ENCODE peak calls at places on chromosomes 1 and 21, in seven cellular contexts. S is fibroblast of pulmonary artery, T is OCI-LY7, Y is left ventricle myocardium inferior, H is astrocyte of the cerebellum, P is cardiac fibroblast, E is thoracic aorta. J is an unnamed sample.

GRCh38 chr1:196655494-196655893 is 3.7 kb downstream of the CFH start:
- DNase-seq in H (no peak), S (no peak), T (no peak), P (no peak), E (no peak), Y (no peak), J (no peak)

GRCh38 chr1:51989582-51990477 is 670 bp downstream of the RAB3B start:
- DNase-seq in H (no peak), S (no peak), T (no peak), Y (no peak), P (no peak), E (no peak), J (no peak)

GRCh38 chr21:38175321-38175720 is 81.5 kb upstream of the KCNJ15 start:
- DNase-seq in H (no peak), E (no peak), T (no peak), P (peak), Y (no peak), S (peak), J (no peak)

GRCh38 chr21:46151261-46151988 is 4.0 kb downstream of the FTCD start:
- DNase-seq in P (no peak), S (no peak), H (no peak), Y (no peak), E (no peak), T (no peak), J (no peak)

GRCh38 chr1:19028546-19029129 is 72.2 kb upstream of the IFFO2 start:
- DNase-seq in Y (no peak), T (no peak), S (no peak), P (no peak), H (no peak), E (no peak), J (no peak)

GRCh38 chr1:89149229-89149628 is 23.3 kb upstream of the GBP2 start:
- DNase-seq in H (no peak), S (peak), Y (peak), E (no peak), T (no peak), P (peak), J (no peak)

GRCh38 chr1:117930484-117930883 is 945 bp downstream of the WDR3 start:
- DNase-seq in P (no peak), S (no peak), T (no peak), H (no peak), E (no peak), Y (no peak), J (no peak)

GRCh38 chr1:78377356-78377928 is 113.3 kb upstream of the PTGFR start:
- DNase-seq in T (no peak), S (no peak), Y (no peak), E (no peak), P (peak), H (no peak), J (no peak)

GRCh38 chr21:33268736-33269441 is 2.7 kb downstream of the IL10RB start:
- DNase-seq in H (no peak), Y (no peak), P (no peak), E (no peak), S (no peak), T (peak), J (peak)

GRCh38 chr1:35220976-35221375 is 28.0 kb upstream of the SFPQ start:
- DNase-seq in E (no peak), S (peak), Y (no peak), T (peak), H (no peak), P (peak), J (peak)

GRCh38 chr1:90357980-90358379 is 359.1 kb downstream of the BARHL2 start:
- DNase-seq in H (no peak), E (no peak), S (no peak), T (no peak), Y (no peak), P (peak), J (peak)

GRCh38 chr1:29415156-29415830 is 179.0 kb downstream of the PTPRU start:
- DNase-seq in S (no peak), P (no peak), Y (no peak), T (no peak), E (no peak), H (no peak), J (no peak)

GRCh38 chr1:24111264-24111997 is 504 bp downstream of the MYOM3 start:
- DNase-seq in T (no peak), Y (peak), P (no peak), H (no peak), S (no peak), E (peak), J (no peak)

GRCh38 chr1:3611170-3612019 is at the start of gene MEGF6:
- DNase-seq in H (no peak), T (no peak), Y (peak), E (no peak), S (no peak), P (no peak), J (no peak)

GRCh38 chr21:32135401-32136363 is 143.2 kb downstream of the MIS18A start:
- DNase-seq in T (no peak), P (peak), Y (no peak), S (no peak), E (peak), H (no peak), J (peak)

DNA sequence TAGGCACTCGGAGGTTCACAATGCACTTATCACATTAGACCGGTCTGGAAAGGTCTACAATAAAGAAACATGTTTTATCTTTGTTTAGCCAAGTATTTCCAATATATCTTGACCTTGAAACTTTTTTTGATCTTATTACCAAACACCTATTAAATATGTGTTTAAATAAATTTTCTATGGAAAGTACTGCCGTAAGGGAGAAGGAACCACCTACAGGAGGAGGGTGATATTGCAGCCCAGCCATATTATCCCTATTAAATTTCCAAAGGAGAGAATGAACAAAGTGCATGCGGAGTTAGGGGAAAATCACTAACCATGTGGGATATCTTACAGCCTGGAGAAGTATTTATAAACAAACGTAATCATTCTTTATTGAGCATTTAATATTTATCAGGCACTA is 14.5 kb downstream of the BRINP2 start:
- DNase-seq in T (no peak), P (peak), H (no peak), S (peak), Y (no peak), E (no peak), J (no peak)
- TF ChIP-seq CTCF in T (peak), P (peak), H (peak), S (peak), Y (peak), E (peak), J (no peak)

GRCh38 chr21:21921410-21922232 is 923.4 kb downstream of the NCAM2 start:
- DNase-seq in E (no peak), T (peak), H (peak), P (peak), S (peak), Y (no peak), J (no peak)
- TF ChIP-seq CTCF in E (no peak), T (peak), H (peak), P (peak), S (peak), Y (peak), J (peak)

DNA sequence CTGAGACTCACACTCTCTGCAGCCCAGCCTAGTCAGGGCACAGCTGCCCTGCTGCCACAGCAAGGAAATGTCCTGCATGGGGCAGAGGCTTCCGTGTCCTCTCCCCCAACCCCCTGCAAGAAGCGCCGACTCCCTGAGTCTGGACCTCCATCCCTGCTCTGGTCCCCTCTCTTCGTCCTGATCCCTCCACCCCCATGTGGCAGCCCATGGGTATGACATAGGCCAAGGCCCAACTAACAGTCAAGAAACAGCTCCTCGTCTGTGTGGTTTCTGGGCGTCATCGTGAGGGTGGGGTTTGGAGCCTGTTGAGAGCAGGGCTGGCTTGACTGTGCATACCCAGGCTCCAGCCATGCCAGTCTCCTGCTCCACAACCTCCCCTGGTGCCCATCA is 19.5 kb downstream of the FAAH start:
- DNase-seq in T (peak), Y (no peak), P (peak), E (no peak), H (no peak), S (no peak), J (peak)
- TF ChIP-seq CTCF in T (peak), Y (peak), P (peak), E (no peak), H (peak), S (peak), J (no peak)

GRCh38 chr1:54488831-54489626 is 59.0 kb upstream of the ACOT11 start:
- DNase-seq in S (peak), Y (peak), E (peak), T (peak), P (peak), H (peak), J (peak)

GRCh38 chr1:54490361-54491248 is 57.4 kb upstream of the ACOT11 start:
- DNase-seq in T (no peak), S (no peak), Y (peak), E (no peak), H (no peak), P (no peak), J (no peak)

GRCh38 chr1:54488065-54488750 is 59.8 kb upstream of the ACOT11 start:
- DNase-seq in E (peak), Y (peak), P (peak), S (peak), H (peak), T (peak), J (peak)

GRCh38 chr1:54487571-54488050 is 60.4 kb upstream of the ACOT11 start:
- DNase-seq in Y (peak), T (no peak), H (no peak), P (no peak), S (no peak), E (no peak), J (no peak)

DNA sequence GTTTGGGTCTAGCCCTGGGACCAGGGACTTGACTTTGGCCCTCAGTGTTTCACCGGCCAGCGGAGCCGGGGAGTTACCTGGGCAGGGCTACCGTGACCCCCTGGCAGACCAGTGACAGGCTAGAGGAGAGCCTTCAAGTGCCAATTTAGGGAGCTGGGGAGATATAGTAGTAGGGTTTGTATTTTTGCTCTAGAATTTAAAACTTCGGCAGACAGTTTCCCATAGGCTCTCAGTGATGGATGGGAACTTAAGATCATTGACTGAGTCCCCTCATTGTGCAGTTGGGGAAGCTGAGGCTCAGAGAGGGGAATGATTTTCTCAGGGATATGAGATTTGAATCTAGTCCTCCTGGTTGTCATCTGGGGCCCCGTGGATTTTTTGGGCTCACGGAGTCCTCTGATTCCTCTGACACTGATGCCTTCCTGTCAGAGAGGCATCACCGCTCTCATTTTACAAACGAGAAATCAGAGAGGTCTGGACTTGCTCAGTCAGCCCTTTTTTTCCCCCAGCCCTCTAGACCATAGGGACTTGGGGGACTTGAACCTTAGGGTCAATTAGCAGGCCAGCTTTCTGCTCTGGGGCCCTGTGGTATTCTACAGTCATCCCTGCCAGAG is 58.3 kb upstream of the ACOT11 start:
- DNase-seq in Y (no peak), H (no peak), S (no peak), T (no peak), E (no peak), P (no peak), J (no peak)
- TF ChIP-seq CTCF in Y (peak), H (no peak), S (no peak), T (no peak), E (peak), P (no peak), J (no peak)

DNA sequence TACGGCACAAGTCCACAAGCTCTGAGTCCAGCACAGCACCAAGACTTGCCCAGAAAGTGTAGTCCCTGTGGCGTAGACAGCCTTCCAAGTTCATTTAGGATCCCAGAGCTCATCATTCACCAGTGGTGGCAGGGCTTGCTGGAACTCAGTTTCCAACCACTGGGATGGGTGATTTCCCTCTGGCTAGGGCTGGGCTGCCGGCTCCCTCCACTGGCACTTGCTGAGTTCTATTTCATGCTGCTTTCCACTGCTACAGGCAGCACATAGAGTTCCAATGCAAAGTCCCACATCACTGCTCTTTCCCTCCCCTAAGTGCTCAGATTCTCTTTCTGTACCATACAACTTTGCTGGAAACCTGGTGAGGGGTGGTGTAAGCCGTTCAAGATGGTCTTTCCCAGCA is 510.3 kb upstream of the TMPRSS15 start:
- DNase-seq in H (no peak), T (no peak), E (no peak), S (no peak), Y (no peak), P (no peak), J (no peak)
- TF ChIP-seq CTCF in H (no peak), T (no peak), E (no peak), S (no peak), Y (no peak), P (no peak), J (no peak)

DNA sequence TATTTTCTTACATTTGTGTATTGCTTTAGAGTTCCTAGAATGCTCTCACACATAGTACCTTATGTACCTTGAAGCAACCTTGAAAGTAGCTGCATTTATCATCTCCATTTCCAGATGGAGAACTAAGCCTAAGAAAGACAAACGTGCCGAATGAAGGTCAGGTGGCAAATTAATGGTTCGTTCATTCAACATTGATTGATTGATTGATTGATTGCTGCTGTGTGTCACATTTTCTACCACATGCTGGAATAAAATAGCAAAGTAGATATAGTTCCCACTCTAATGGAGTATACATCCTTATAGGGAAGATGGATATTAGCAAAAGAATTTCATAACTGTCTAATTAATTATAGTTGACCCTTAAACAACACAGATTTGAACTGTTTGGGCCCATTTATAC is 172.2 kb downstream of the SDCCAG8 start:
- DNase-seq in E (no peak), H (no peak), P (no peak), T (no peak), Y (no peak), S (no peak), J (no peak)
- TF ChIP-seq CTCF in E (no peak), H (no peak), P (no peak), T (no peak), Y (no peak), S (no peak), J (no peak)

GRCh38 chr1:197841158-197841557 is 61.3 kb upstream of the C1orf53 start:
- DNase-seq in H (no peak), E (no peak), T (no peak), P (no peak), S (no peak), Y (no peak), J (no peak)
- TF ChIP-seq CTCF in H (no peak), E (no peak), T (no peak), P (no peak), S (no peak), Y (no peak), J (no peak)